ENCODE peak calls at places on chromosome 21, in six cellular contexts. One of them, this sample, is unnamed.

GRCh38 chr21:35664683-35665082 is 395.6 kb downstream of the SETD4 start:
- DNase-seq in mesenchymal stem cell: no peak
- DNase-seq in IMR-90: peak
- DNase-seq in H9: no peak
- DNase-seq in neuronal stem cell: no peak
- DNase-seq in trophoblast cell: no peak
- DNase-seq in this sample: no peak

GRCh38 chr21:27580276-27580675 is 613.4 kb upstream of the ADAMTS5 start:
- DNase-seq in mesenchymal stem cell: no peak
- DNase-seq in IMR-90: peak
- DNase-seq in H9: no peak
- DNase-seq in neuronal stem cell: no peak
- DNase-seq in trophoblast cell: no peak
- DNase-seq in this sample: no peak

GRCh38 chr21:25568230-25568629 is 39.1 kb downstream of the MRPL39 start:
- DNase-seq in mesenchymal stem cell: peak
- DNase-seq in IMR-90: peak
- DNase-seq in H9: no peak
- DNase-seq in neuronal stem cell: no peak
- DNase-seq in trophoblast cell: no peak
- DNase-seq in this sample: no peak

GRCh38 chr21:16420086-16420724 is 690.4 kb downstream of the USP25 start:
- DNase-seq in mesenchymal stem cell: peak
- DNase-seq in IMR-90: peak
- DNase-seq in H9: no peak
- DNase-seq in neuronal stem cell: no peak
- DNase-seq in trophoblast cell: peak
- DNase-seq in this sample: no peak

GRCh38 chr21:25903599-25903998 is 168.8 kb downstream of the GABPA start:
- DNase-seq in mesenchymal stem cell: peak
- DNase-seq in IMR-90: no peak
- DNase-seq in H9: no peak
- DNase-seq in neuronal stem cell: no peak
- DNase-seq in trophoblast cell: peak
- DNase-seq in this sample: no peak

GRCh38 chr21:37862536-37862935 is 53.7 kb downstream of the KCNJ6 start:
- DNase-seq in mesenchymal stem cell: peak
- DNase-seq in IMR-90: peak
- DNase-seq in H9: peak
- DNase-seq in neuronal stem cell: no peak
- DNase-seq in trophoblast cell: no peak
- DNase-seq in this sample: peak

GRCh38 chr21:33418686-33419085 is 15.5 kb downstream of the IFNGR2 start:
- DNase-seq in mesenchymal stem cell: no peak
- DNase-seq in IMR-90: no peak
- DNase-seq in H9: no peak
- DNase-seq in neuronal stem cell: no peak
- DNase-seq in trophoblast cell: no peak
- DNase-seq in this sample: no peak

GRCh38 chr21:23968722-23969647 is 1638.3 kb downstream of the MRPL39 start:
- DNase-seq in mesenchymal stem cell: no peak
- DNase-seq in IMR-90: peak
- DNase-seq in H9: peak
- DNase-seq in neuronal stem cell: peak
- DNase-seq in trophoblast cell: peak
- DNase-seq in this sample: peak

GRCh38 chr21:19510057-19510456 is 1106.5 kb upstream of the TMPRSS15 start:
- DNase-seq in mesenchymal stem cell: no peak
- DNase-seq in IMR-90: no peak
- DNase-seq in H9: no peak
- DNase-seq in neuronal stem cell: no peak
- DNase-seq in trophoblast cell: no peak
- DNase-seq in this sample: no peak

GRCh38 chr21:17673261-17674020 is 60.7 kb upstream of the BTG3 start:
- DNase-seq in mesenchymal stem cell: no peak
- DNase-seq in IMR-90: no peak
- DNase-seq in H9: no peak
- DNase-seq in neuronal stem cell: no peak
- DNase-seq in trophoblast cell: peak
- DNase-seq in this sample: no peak

GRCh38 chr21:16181024-16181423 is 451.2 kb downstream of the USP25 start:
- DNase-seq in mesenchymal stem cell: no peak
- DNase-seq in IMR-90: no peak
- DNase-seq in H9: no peak
- DNase-seq in neuronal stem cell: no peak
- DNase-seq in trophoblast cell: no peak
- DNase-seq in this sample: no peak

GRCh38 chr21:46097826-46098286 is at the start of gene COL6A2:
- DNase-seq in mesenchymal stem cell: peak
- DNase-seq in IMR-90: peak
- DNase-seq in H9: peak
- DNase-seq in neuronal stem cell: peak
- DNase-seq in trophoblast cell: peak
- DNase-seq in this sample: peak

GRCh38 chr21:44310628-44311027 is 10.8 kb downstream of the PFKL start:
- DNase-seq in mesenchymal stem cell: no peak
- DNase-seq in IMR-90: no peak
- DNase-seq in H9: no peak
- DNase-seq in neuronal stem cell: no peak
- DNase-seq in trophoblast cell: no peak
- DNase-seq in this sample: no peak

GRCh38 chr21:44312089-44312488 is 12.2 kb downstream of the PFKL start:
- DNase-seq in mesenchymal stem cell: no peak
- DNase-seq in IMR-90: no peak
- DNase-seq in H9: no peak
- DNase-seq in neuronal stem cell: no peak
- DNase-seq in trophoblast cell: no peak
- DNase-seq in this sample: no peak

GRCh38 chr21:44312716-44313115 is 12.9 kb downstream of the PFKL start:
- DNase-seq in mesenchymal stem cell: no peak
- DNase-seq in IMR-90: no peak
- DNase-seq in H9: no peak
- DNase-seq in neuronal stem cell: no peak
- DNase-seq in trophoblast cell: no peak
- DNase-seq in this sample: no peak

GRCh38 chr21:44313451-44313850 is 13.6 kb downstream of the PFKL start:
- DNase-seq in mesenchymal stem cell: no peak
- DNase-seq in IMR-90: no peak
- DNase-seq in H9: no peak
- DNase-seq in neuronal stem cell: no peak
- DNase-seq in trophoblast cell: no peak
- DNase-seq in this sample: no peak

DNA sequence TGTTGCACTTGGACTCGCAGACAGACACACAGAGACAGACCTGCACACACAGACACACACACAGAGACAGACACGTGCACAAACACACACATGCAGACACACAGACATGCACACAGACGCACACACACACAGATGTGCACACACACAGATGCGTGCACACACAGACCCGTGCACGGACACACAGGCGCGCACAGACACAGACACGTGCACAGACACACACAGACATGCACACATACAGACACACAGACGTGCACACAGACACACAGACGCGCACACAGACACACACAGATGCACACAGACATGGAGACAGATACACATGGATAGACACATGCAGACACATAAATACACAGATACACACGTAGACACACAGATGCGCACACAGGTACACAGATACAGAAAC is 11.3 kb downstream of the PFKL start:
- DNase-seq in mesenchymal stem cell: no peak
- DNase-seq in IMR-90: no peak
- DNase-seq in H9: no peak
- DNase-seq in neuronal stem cell: no peak
- DNase-seq in trophoblast cell: no peak
- DNase-seq in this sample: no peak
- H2AFZ ChIP-seq in mesenchymal stem cell: no peak
- H2AFZ ChIP-seq in IMR-90: peak
- H2AFZ ChIP-seq in H9: no peak
- H2AFZ ChIP-seq in neuronal stem cell: no peak
- H2AFZ ChIP-seq in trophoblast cell: no peak
- H2AFZ ChIP-seq in this sample: no peak

DNA sequence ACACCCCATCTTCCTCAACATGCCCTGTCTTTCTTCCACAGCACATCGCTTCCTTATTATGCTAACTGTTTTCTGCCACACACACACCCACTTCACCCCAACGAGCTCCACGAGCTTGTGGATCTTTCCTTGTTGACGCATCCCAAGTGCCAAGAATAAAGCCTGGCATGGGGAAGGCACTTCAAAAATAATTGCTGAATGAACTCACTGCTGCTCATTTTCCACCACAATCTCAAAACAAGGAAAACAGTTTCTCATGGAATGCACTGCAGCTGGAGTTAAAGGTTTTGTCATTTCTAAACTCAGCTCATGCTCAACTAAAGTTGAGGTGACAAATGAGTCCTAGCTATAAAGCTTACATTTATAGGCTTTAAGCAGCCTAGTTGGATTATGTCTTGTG is 86.0 kb downstream of the TIAM1 start:
- DNase-seq in mesenchymal stem cell: no peak
- DNase-seq in IMR-90: no peak
- DNase-seq in H9: no peak
- DNase-seq in neuronal stem cell: no peak
- DNase-seq in trophoblast cell: no peak
- DNase-seq in this sample: no peak
- H3K18ac ChIP-seq in mesenchymal stem cell: no peak
- H3K18ac ChIP-seq in IMR-90: no peak
- H3K18ac ChIP-seq in H9: no peak
- H3K18ac ChIP-seq in neuronal stem cell: peak
- H3K18ac ChIP-seq in trophoblast cell: no peak
- H3K18ac ChIP-seq in this sample: no peak

GRCh38 chr21:41662761-41663160 is 104.1 kb downstream of the RIPK4 start:
- DNase-seq in mesenchymal stem cell: no peak
- DNase-seq in IMR-90: no peak
- DNase-seq in H9: no peak
- DNase-seq in neuronal stem cell: no peak
- DNase-seq in trophoblast cell: no peak
- DNase-seq in this sample: no peak
- H2AFZ ChIP-seq in mesenchymal stem cell: no peak
- H2AFZ ChIP-seq in IMR-90: no peak
- H2AFZ ChIP-seq in H9: no peak
- H2AFZ ChIP-seq in neuronal stem cell: no peak
- H2AFZ ChIP-seq in trophoblast cell: no peak
- H2AFZ ChIP-seq in this sample: no peak

GRCh38 chr21:44941567-44941966 is 1.7 kb downstream of the SLX9 start:
- DNase-seq in mesenchymal stem cell: no peak
- DNase-seq in IMR-90: no peak
- DNase-seq in H9: no peak
- DNase-seq in neuronal stem cell: no peak
- DNase-seq in trophoblast cell: no peak
- DNase-seq in this sample: no peak

GRCh38 chr21:44940116-44940631 is 345 bp downstream of the SLX9 start:
- DNase-seq in mesenchymal stem cell: peak
- DNase-seq in IMR-90: no peak
- DNase-seq in H9: peak
- DNase-seq in neuronal stem cell: no peak
- DNase-seq in trophoblast cell: no peak
- DNase-seq in this sample: no peak

GRCh38 chr21:44938976-44939531 is 775 bp upstream of the SLX9 start:
- DNase-seq in mesenchymal stem cell: no peak
- DNase-seq in IMR-90: no peak
- DNase-seq in H9: no peak
- DNase-seq in neuronal stem cell: no peak
- DNase-seq in trophoblast cell: no peak
- DNase-seq in this sample: no peak

GRCh38 chr21:44942566-44942965 is 2.7 kb downstream of the SLX9 start:
- DNase-seq in mesenchymal stem cell: no peak
- DNase-seq in IMR-90: no peak
- DNase-seq in H9: no peak
- DNase-seq in neuronal stem cell: no peak
- DNase-seq in trophoblast cell: no peak
- DNase-seq in this sample: no peak

GRCh38 chr21:44939532-44940115 is at the start of gene SLX9:
- DNase-seq in mesenchymal stem cell: peak
- DNase-seq in IMR-90: peak
- DNase-seq in H9: peak
- DNase-seq in neuronal stem cell: peak
- DNase-seq in trophoblast cell: peak
- DNase-seq in this sample: peak
- H3K18ac ChIP-seq in mesenchymal stem cell: peak
- H3K18ac ChIP-seq in IMR-90: peak
- H3K18ac ChIP-seq in H9: peak
- H3K18ac ChIP-seq in neuronal stem cell: peak
- H3K18ac ChIP-seq in trophoblast cell: peak
- H3K18ac ChIP-seq in this sample: peak

This sample was measured in H1.